ENCODE peak calls at places on chromosomes 13 and 19, in nine cellular contexts. W is brain microvascular endothelial cell; U is colonic mucosa; E is neural progenitor cell; S is right atrium auricular region; C is MM.1S; F is esophagus squamous epithelium; B is effector memory CD4-positive, alpha-beta T cell; L is RWPE1. J is an unnamed sample.
A peak's percentile ranks its signal among the peaks of the same experiment; 100 is the strongest.

GRCh38 chr19:1125601-1126533 is 22.1 kb downstream of the GPX4 start:
- DNase-seq in W (no peak), U (no peak), E (no peak), S (no peak), C (no peak), F (no peak), B (no peak), L (no peak), J (no peak)

GRCh38 chr13:108985166-108985565 is 355.8 kb downstream of the MYO16 start:
- DNase-seq in W (no peak), U (no peak), E (no peak), S (no peak), C (no peak), F (no peak), B (no peak), L (no peak), J (no peak)

GRCh38 chr13:112893570-112894422 is 75.2 kb upstream of the MCF2L start:
- DNase-seq in W (peak; percentile 5), U (peak; percentile 61), E (peak; percentile 92), S (no peak), C (peak; percentile 59), F (no peak), B (no peak), L (peak; percentile 49), J (peak; percentile 57)

GRCh38 chr19:14119644-14120496 is 2.3 kb upstream of the PRKACA start:
- DNase-seq in W (no peak), U (no peak), E (no peak), S (no peak), C (no peak), F (no peak), B (no peak), L (no peak), J (no peak)

GRCh38 chr19:11096210-11096841 is 7.1 kb downstream of the LDLR start:
- DNase-seq in W (peak; percentile 57), U (no peak), E (no peak), S (no peak), C (peak; percentile 90), F (no peak), B (no peak), L (no peak), J (no peak)

GRCh38 chr13:96792188-96792587 is 202.1 kb downstream of the OXGR1 start:
- DNase-seq in W (no peak), U (no peak), E (no peak), S (no peak), C (no peak), F (no peak), B (no peak), L (no peak), J (no peak)

GRCh38 chr13:114118086-114118762 is 14.2 kb downstream of the RASA3 start:
- DNase-seq in W (peak; percentile 29), U (no peak), E (no peak), S (no peak), C (no peak), F (no peak), B (no peak), L (no peak), J (no peak)

GRCh38 chr19:33408116-33408515 is 34.6 kb downstream of the CEBPG start:
- DNase-seq in W (no peak), U (no peak), E (no peak), S (no peak), C (no peak), F (no peak), B (no peak), L (no peak), J (no peak)

GRCh38 chr19:14837391-14837790 is 2.4 kb upstream of the OR7A5 start:
- DNase-seq in W (no peak), U (no peak), E (no peak), S (no peak), C (no peak), F (no peak), B (no peak), L (no peak), J (no peak)

GRCh38 chr19:49718991-49719390 is 28.1 kb downstream of the CPT1C start:
- DNase-seq in W (no peak), U (no peak), E (no peak), S (no peak), C (no peak), F (no peak), B (no peak), L (no peak), J (no peak)

GRCh38 chr13:30846311-30846710 is 59.8 kb upstream of the MEDAG start:
- DNase-seq in W (no peak), U (no peak), E (no peak), S (no peak), C (no peak), F (no peak), B (no peak), L (peak; percentile 53), J (no peak)

GRCh38 chr19:29501816-29502580 is 23.8 kb upstream of the VSTM2B start:
- DNase-seq in W (no peak), U (no peak), E (no peak), S (no peak), C (no peak), F (no peak), B (no peak), L (no peak), J (no peak)

GRCh38 chr19:49570997-49571676 is 9.2 kb downstream of the NOSIP start:
- DNase-seq in W (no peak), U (peak; percentile 73), E (peak; percentile 67), S (no peak), C (peak; percentile 50), F (no peak), B (no peak), L (no peak), J (peak; percentile 75)

GRCh38 chr13:105817011-105817410 is 718.5 kb downstream of the EFNB2 start:
- DNase-seq in W (no peak), U (no peak), E (peak; percentile 36), S (no peak), C (no peak), F (no peak), B (no peak), L (peak; percentile 28), J (no peak)

GRCh38 chr13:105814219-105814901 is 721.1 kb downstream of the EFNB2 start:
- DNase-seq in W (no peak), U (no peak), E (no peak), S (no peak), C (no peak), F (no peak), B (no peak), L (peak; percentile 70), J (peak; percentile 14)

GRCh38 chr13:105820415-105820814 is 715.0 kb downstream of the EFNB2 start:
- DNase-seq in W (no peak), U (no peak), E (no peak), S (no peak), C (no peak), F (no peak), B (no peak), L (no peak), J (no peak)

GRCh38 chr13:105817498-105817897 is 718.0 kb downstream of the EFNB2 start:
- DNase-seq in W (no peak), U (no peak), E (no peak), S (no peak), C (no peak), F (no peak), B (no peak), L (no peak), J (no peak)

GRCh38 chr13:105814902-105815250 is 720.6 kb downstream of the EFNB2 start:
- DNase-seq in W (no peak), U (no peak), E (no peak), S (no peak), C (no peak), F (no peak), B (no peak), L (no peak), J (no peak)
- H3K27ac ChIP-seq in W (no peak overlapping the region), U (no peak overlapping the region), E (no peak overlapping the region), S (no peak overlapping the region), C (no peak overlapping the region), F (peak overlapping the region; percentile 51), B (no peak overlapping the region), L (peak overlapping the region; percentile 69), J (no peak overlapping the region)

DNA sequence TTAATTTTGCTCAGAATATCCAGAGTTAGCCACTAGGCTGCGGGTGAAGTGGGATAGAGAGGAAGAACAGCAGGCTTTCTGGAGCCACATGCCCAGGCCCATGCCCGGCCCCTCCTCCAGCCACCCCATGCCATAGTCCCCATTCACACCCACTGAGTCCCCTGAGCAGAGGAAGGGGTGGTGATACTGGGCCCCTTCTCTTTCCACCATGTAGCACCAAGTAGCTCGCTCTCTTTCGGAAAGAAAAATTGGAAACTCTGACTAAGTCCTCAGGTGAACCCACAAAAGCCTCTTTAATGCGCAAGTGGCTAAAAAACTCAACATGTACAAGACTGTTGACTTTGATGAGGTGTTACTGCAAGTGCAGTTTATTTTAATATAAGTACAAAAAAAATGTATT is 76.7 kb upstream of the GPR183 start:
- DNase-seq in W (no peak), U (no peak), E (no peak), S (no peak), C (no peak), F (no peak), B (no peak), L (no peak), J (no peak)
- H3K27ac ChIP-seq in W (no peak overlapping the region), U (no peak overlapping the region), E (no peak overlapping the region), S (no peak overlapping the region), C (no peak overlapping the region), F (peak overlapping the region; percentile 78), B (peak overlapping the region; percentile 74), L (no peak overlapping the region), J (no peak overlapping the region)

DNA sequence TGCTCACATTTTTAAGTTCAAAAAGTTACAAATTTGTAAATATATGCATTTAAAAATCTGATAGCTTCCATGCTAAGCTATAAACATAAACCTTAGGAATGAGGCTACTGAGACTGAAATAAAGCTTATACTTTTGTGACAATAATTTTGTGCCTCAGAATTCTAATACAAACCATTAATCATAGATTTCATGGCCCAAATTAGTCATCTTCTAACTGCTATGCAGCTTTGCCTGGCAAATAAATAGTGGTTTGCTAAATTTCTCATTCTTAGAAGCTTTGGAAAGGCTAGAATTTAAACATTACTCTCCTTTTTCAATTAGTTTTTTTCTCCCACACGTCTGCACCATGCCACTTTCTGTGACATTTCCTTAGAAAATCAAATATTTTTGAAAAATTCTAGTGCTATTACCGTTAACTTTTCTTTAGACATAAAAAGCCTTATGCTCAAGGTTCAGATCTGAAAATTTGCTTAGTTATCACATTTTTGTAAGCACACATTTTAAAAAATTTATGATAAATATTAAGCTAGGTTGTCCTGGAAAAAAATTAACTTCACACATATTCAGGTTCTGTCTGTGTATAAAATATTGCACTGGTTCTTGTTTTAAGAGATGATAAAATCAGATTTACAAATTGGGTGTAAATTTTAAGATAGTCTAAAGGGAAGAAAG is 46.9 kb downstream of the FNDC3A start:
- DNase-seq in W (no peak), U (no peak), E (no peak), S (no peak), C (no peak), F (no peak), B (no peak), L (no peak), J (no peak)
- H3K27ac ChIP-seq in W (peak overlapping the region; percentile 33), U (no peak overlapping the region), E (no peak overlapping the region), S (no peak overlapping the region), C (no peak overlapping the region), F (no peak overlapping the region), B (no peak overlapping the region), L (no peak overlapping the region), J (no peak overlapping the region)

DNA sequence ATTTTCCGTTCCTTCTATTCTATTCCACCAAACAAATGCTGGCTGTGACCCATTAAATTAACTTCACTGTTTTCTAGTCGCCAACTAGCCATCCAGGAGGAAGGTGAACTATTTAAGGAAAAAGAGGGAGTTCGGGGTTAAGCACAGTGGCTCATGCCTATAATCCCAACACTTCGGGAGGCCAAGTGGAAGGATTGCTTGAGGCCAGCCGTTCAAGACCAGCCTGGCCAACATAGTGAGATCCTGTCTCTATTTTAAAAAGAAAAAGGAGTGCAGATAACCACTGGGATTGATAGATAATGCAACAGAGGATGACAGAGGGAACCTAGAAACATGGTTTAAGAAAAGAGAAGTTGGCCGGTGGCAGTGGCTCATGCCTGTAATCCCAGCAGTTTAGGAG is 44.7 kb downstream of the SPTBN4 start:
- DNase-seq in W (no peak), U (no peak), E (no peak), S (no peak), C (no peak), F (no peak), B (no peak), L (no peak), J (no peak)
- H3K27ac ChIP-seq in W (no peak overlapping the region), U (no peak overlapping the region), E (no peak overlapping the region), S (no peak overlapping the region), C (no peak overlapping the region), F (no peak overlapping the region), B (no peak overlapping the region), L (no peak overlapping the region), J (no peak overlapping the region)